ENCODE peak calls at places on chromosomes 1 and 21, in ten cellular contexts. One of them, this sample, is unnamed.

GRCh38 chr1:112761714-112762480 is 46.8 kb upstream of the PPM1J start:
- DNase-seq in heart right ventricle: no peak
- DNase-seq in tibial artery: no peak
- DNase-seq in endothelial cell of umbilical vein: no peak
- DNase-seq in A549: no peak
- DNase-seq in stomach: no peak
- DNase-seq in HFF-Myc: no peak
- DNase-seq in GM06990: no peak
- DNase-seq in fibroblast of mammary gland: no peak
- DNase-seq in foreskin fibroblast: no peak
- DNase-seq in this sample: no peak

GRCh38 chr1:193927550-193927949 is 741.1 kb upstream of the B3GALT2 start:
- DNase-seq in HFF-Myc: no peak
- DNase-seq in fibroblast of mammary gland: no peak
- DNase-seq in foreskin fibroblast: no peak
- DNase-seq in GM06990: no peak
- DNase-seq in stomach: no peak
- DNase-seq in endothelial cell of umbilical vein: no peak
- DNase-seq in tibial artery: no peak
- DNase-seq in heart right ventricle: no peak
- DNase-seq in A549: no peak
- DNase-seq in this sample: no peak

GRCh38 chr1:24426738-24427468 is 11.3 kb downstream of the NIPAL3 start:
- DNase-seq in heart right ventricle: no peak
- DNase-seq in tibial artery: no peak
- DNase-seq in stomach: no peak
- DNase-seq in fibroblast of mammary gland: no peak
- DNase-seq in HFF-Myc: no peak
- DNase-seq in A549: no peak
- DNase-seq in GM06990: no peak
- DNase-seq in foreskin fibroblast: no peak
- DNase-seq in endothelial cell of umbilical vein: no peak
- DNase-seq in this sample: no peak

GRCh38 chr1:35718492-35719336 is at the start of gene C1orf216:
- DNase-seq in heart right ventricle: peak
- DNase-seq in tibial artery: peak
- DNase-seq in GM06990: peak
- DNase-seq in endothelial cell of umbilical vein: peak
- DNase-seq in foreskin fibroblast: peak
- DNase-seq in stomach: peak
- DNase-seq in A549: peak
- DNase-seq in HFF-Myc: peak
- DNase-seq in fibroblast of mammary gland: peak
- DNase-seq in this sample: peak

GRCh38 chr1:74995848-74996247 is 138.3 kb upstream of the LHX8 start:
- DNase-seq in foreskin fibroblast: no peak
- DNase-seq in tibial artery: no peak
- DNase-seq in GM06990: no peak
- DNase-seq in endothelial cell of umbilical vein: no peak
- DNase-seq in fibroblast of mammary gland: no peak
- DNase-seq in HFF-Myc: no peak
- DNase-seq in stomach: no peak
- DNase-seq in A549: no peak
- DNase-seq in heart right ventricle: no peak
- DNase-seq in this sample: no peak

GRCh38 chr1:23103001-23103879 is 65.4 kb downstream of the LUZP1 start:
- DNase-seq in stomach: no peak
- DNase-seq in endothelial cell of umbilical vein: peak
- DNase-seq in A549: peak
- DNase-seq in GM06990: no peak
- DNase-seq in foreskin fibroblast: no peak
- DNase-seq in HFF-Myc: no peak
- DNase-seq in fibroblast of mammary gland: peak
- DNase-seq in heart right ventricle: no peak
- DNase-seq in tibial artery: no peak
- DNase-seq in this sample: peak

GRCh38 chr1:215637041-215637573 is 70.0 kb downstream of the KCTD3 start:
- DNase-seq in stomach: peak
- DNase-seq in fibroblast of mammary gland: peak
- DNase-seq in HFF-Myc: peak
- DNase-seq in GM06990: no peak
- DNase-seq in A549: no peak
- DNase-seq in foreskin fibroblast: no peak
- DNase-seq in endothelial cell of umbilical vein: no peak
- DNase-seq in tibial artery: peak
- DNase-seq in heart right ventricle: no peak
- DNase-seq in this sample: peak

GRCh38 chr21:38914531-38915385 is 109.0 kb downstream of the ETS2 start:
- DNase-seq in fibroblast of mammary gland: peak
- DNase-seq in heart right ventricle: no peak
- DNase-seq in GM06990: no peak
- DNase-seq in A549: no peak
- DNase-seq in HFF-Myc: no peak
- DNase-seq in stomach: no peak
- DNase-seq in foreskin fibroblast: no peak
- DNase-seq in tibial artery: no peak
- DNase-seq in endothelial cell of umbilical vein: no peak
- DNase-seq in this sample: no peak

GRCh38 chr1:244854175-244854574 is 10.2 kb downstream of the HNRNPU start:
- DNase-seq in stomach: no peak
- DNase-seq in foreskin fibroblast: no peak
- DNase-seq in tibial artery: no peak
- DNase-seq in GM06990: no peak
- DNase-seq in heart right ventricle: no peak
- DNase-seq in fibroblast of mammary gland: no peak
- DNase-seq in endothelial cell of umbilical vein: no peak
- DNase-seq in HFF-Myc: no peak
- DNase-seq in A549: no peak
- DNase-seq in this sample: no peak

GRCh38 chr1:244851546-244852231 is 12.7 kb downstream of the HNRNPU start:
- DNase-seq in GM06990: no peak
- DNase-seq in A549: no peak
- DNase-seq in endothelial cell of umbilical vein: no peak
- DNase-seq in HFF-Myc: no peak
- DNase-seq in stomach: no peak
- DNase-seq in foreskin fibroblast: no peak
- DNase-seq in tibial artery: no peak
- DNase-seq in fibroblast of mammary gland: no peak
- DNase-seq in heart right ventricle: no peak
- DNase-seq in this sample: no peak

GRCh38 chr1:244857761-244858160 is 6.6 kb downstream of the HNRNPU start:
- DNase-seq in fibroblast of mammary gland: no peak
- DNase-seq in tibial artery: no peak
- DNase-seq in GM06990: no peak
- DNase-seq in HFF-Myc: no peak
- DNase-seq in foreskin fibroblast: no peak
- DNase-seq in endothelial cell of umbilical vein: no peak
- DNase-seq in heart right ventricle: no peak
- DNase-seq in stomach: no peak
- DNase-seq in A549: no peak
- DNase-seq in this sample: no peak

GRCh38 chr1:244852694-244853093 is 11.6 kb downstream of the HNRNPU start:
- DNase-seq in stomach: no peak
- DNase-seq in fibroblast of mammary gland: no peak
- DNase-seq in A549: no peak
- DNase-seq in heart right ventricle: no peak
- DNase-seq in GM06990: no peak
- DNase-seq in HFF-Myc: no peak
- DNase-seq in tibial artery: no peak
- DNase-seq in endothelial cell of umbilical vein: no peak
- DNase-seq in foreskin fibroblast: no peak
- DNase-seq in this sample: no peak

DNA sequence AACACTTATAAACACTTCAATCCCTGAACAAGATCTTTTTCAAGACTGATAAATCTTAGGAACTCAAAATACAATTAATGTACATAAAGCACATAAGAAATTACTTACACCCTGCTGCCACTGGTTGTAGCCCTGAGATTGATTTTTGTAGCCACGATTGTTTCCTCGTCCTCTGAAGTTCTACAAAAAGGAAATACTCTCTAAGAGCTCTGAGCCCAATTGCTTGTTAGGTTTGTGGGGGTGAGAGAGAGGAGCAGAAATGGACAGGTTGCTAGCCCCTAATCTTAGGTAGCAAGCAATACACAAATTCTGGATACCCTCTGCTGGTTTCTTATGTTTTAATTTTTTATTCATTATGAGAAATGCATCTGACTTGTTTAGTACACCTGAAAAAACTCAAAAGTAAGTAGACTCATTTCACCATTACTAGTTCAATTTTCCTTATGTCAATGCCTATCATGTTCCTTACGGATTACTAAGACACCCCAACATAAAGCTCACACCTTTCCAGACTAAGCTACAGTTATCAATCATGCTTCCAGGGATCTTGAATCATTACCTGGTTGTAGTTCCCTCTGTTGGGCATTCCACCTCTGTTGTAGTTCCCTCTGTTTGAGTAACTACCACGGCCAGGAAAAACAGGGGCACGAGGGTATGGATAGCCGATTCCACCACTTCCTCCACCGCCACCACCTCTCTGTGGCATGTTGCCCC is 9.3 kb downstream of the HNRNPU start:
- DNase-seq in tibial artery: no peak
- DNase-seq in A549: no peak
- DNase-seq in GM06990: no peak
- DNase-seq in HFF-Myc: no peak
- DNase-seq in stomach: no peak
- DNase-seq in heart right ventricle: no peak
- DNase-seq in fibroblast of mammary gland: no peak
- DNase-seq in foreskin fibroblast: no peak
- DNase-seq in endothelial cell of umbilical vein: no peak
- DNase-seq in this sample: no peak
- H3K4me3 ChIP-seq in tibial artery: no peak
- H3K4me3 ChIP-seq in A549: no peak
- H3K4me3 ChIP-seq in GM06990: no peak
- H3K4me3 ChIP-seq in HFF-Myc: no peak
- H3K4me3 ChIP-seq in stomach: no peak
- H3K4me3 ChIP-seq in heart right ventricle: no peak
- H3K4me3 ChIP-seq in fibroblast of mammary gland: no peak
- H3K4me3 ChIP-seq in foreskin fibroblast: no peak
- H3K4me3 ChIP-seq in endothelial cell of umbilical vein: no peak
- H3K4me3 ChIP-seq in this sample: no peak

DNA sequence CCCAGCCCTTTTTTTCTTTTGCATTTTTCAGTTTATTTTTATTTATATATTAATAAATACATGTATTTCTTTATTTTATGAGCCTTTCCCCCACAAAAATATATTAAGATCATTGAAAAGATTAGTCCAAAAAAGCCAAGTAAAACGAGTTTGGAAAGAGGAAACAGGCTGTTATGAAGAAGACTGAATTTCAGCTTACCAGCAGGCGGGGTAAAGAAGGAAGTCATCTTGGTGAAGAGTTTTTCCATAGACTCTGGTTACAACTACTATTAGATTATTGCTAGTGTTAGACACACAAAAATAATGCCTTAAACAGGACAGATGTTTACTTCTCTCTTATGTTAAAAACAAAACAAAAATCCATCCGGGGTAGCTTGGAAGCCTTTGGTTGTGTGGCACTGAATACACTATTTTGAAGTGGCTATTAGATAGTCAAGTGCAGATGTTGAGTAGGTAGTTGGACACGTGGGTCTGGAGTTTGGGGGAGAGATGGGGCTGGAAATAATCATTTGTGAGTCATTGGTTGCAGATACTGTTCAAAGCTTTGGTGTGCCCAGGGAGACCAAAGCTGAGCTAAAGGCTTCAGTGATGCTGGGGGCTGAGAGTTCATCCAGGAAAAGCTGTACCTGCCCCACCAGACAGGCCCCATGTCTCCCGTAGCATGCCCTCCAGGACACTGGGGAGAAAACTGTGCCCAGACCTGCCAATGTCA is 8.7 kb upstream of the LRRC71 start:
- DNase-seq in heart right ventricle: no peak
- DNase-seq in endothelial cell of umbilical vein: no peak
- DNase-seq in stomach: no peak
- DNase-seq in GM06990: no peak
- DNase-seq in fibroblast of mammary gland: peak
- DNase-seq in A549: no peak
- DNase-seq in HFF-Myc: no peak
- DNase-seq in foreskin fibroblast: peak
- DNase-seq in tibial artery: no peak
- DNase-seq in this sample: no peak
- TF ChIP-seq CTCF in heart right ventricle: no peak
- TF ChIP-seq CTCF in endothelial cell of umbilical vein: no peak
- TF ChIP-seq CTCF in stomach: no peak
- TF ChIP-seq CTCF in GM06990: no peak
- TF ChIP-seq CTCF in fibroblast of mammary gland: no peak
- TF ChIP-seq CTCF in A549: no peak
- TF ChIP-seq CTCF in HFF-Myc: no peak
- TF ChIP-seq CTCF in foreskin fibroblast: no peak
- TF ChIP-seq CTCF in tibial artery: no peak
- TF ChIP-seq CTCF in this sample: no peak

GRCh38 chr1:6287029-6287428 is 26.1 kb upstream of the GPR153 start:
- DNase-seq in stomach: no peak
- DNase-seq in A549: no peak
- DNase-seq in foreskin fibroblast: no peak
- DNase-seq in endothelial cell of umbilical vein: no peak
- DNase-seq in heart right ventricle: no peak
- DNase-seq in fibroblast of mammary gland: no peak
- DNase-seq in tibial artery: no peak
- DNase-seq in HFF-Myc: no peak
- DNase-seq in GM06990: no peak
- DNase-seq in this sample: no peak

GRCh38 chr1:6286266-6286665 is 25.4 kb upstream of the GPR153 start:
- DNase-seq in heart right ventricle: no peak
- DNase-seq in tibial artery: no peak
- DNase-seq in A549: no peak
- DNase-seq in fibroblast of mammary gland: no peak
- DNase-seq in GM06990: no peak
- DNase-seq in endothelial cell of umbilical vein: no peak
- DNase-seq in foreskin fibroblast: no peak
- DNase-seq in HFF-Myc: no peak
- DNase-seq in stomach: no peak
- DNase-seq in this sample: no peak

GRCh38 chr1:6288674-6289073 is 27.8 kb upstream of the GPR153 start:
- DNase-seq in foreskin fibroblast: no peak
- DNase-seq in HFF-Myc: no peak
- DNase-seq in endothelial cell of umbilical vein: no peak
- DNase-seq in stomach: no peak
- DNase-seq in heart right ventricle: no peak
- DNase-seq in tibial artery: no peak
- DNase-seq in fibroblast of mammary gland: no peak
- DNase-seq in A549: no peak
- DNase-seq in GM06990: no peak
- DNase-seq in this sample: no peak

GRCh38 chr1:6287431-6287886 is 26.6 kb upstream of the GPR153 start:
- DNase-seq in A549: no peak
- DNase-seq in stomach: no peak
- DNase-seq in foreskin fibroblast: no peak
- DNase-seq in tibial artery: peak
- DNase-seq in HFF-Myc: no peak
- DNase-seq in GM06990: no peak
- DNase-seq in fibroblast of mammary gland: no peak
- DNase-seq in heart right ventricle: no peak
- DNase-seq in endothelial cell of umbilical vein: no peak
- DNase-seq in this sample: no peak

GRCh38 chr1:6288026-6288425 is 27.1 kb upstream of the GPR153 start:
- DNase-seq in GM06990: no peak
- DNase-seq in fibroblast of mammary gland: no peak
- DNase-seq in foreskin fibroblast: no peak
- DNase-seq in endothelial cell of umbilical vein: no peak
- DNase-seq in tibial artery: no peak
- DNase-seq in A549: no peak
- DNase-seq in heart right ventricle: no peak
- DNase-seq in stomach: no peak
- DNase-seq in HFF-Myc: no peak
- DNase-seq in this sample: no peak
- H3K4me3 ChIP-seq in GM06990: no peak
- H3K4me3 ChIP-seq in fibroblast of mammary gland: no peak
- H3K4me3 ChIP-seq in foreskin fibroblast: no peak
- H3K4me3 ChIP-seq in endothelial cell of umbilical vein: no peak
- H3K4me3 ChIP-seq in tibial artery: no peak
- H3K4me3 ChIP-seq in A549: no peak
- H3K4me3 ChIP-seq in heart right ventricle: no peak
- H3K4me3 ChIP-seq in stomach: no peak
- H3K4me3 ChIP-seq in HFF-Myc: no peak
- H3K4me3 ChIP-seq in this sample: no peak

GRCh38 chr1:165869343-165869742 is 41.9 kb downstream of the UCK2 start:
- DNase-seq in endothelial cell of umbilical vein: no peak
- DNase-seq in HFF-Myc: no peak
- DNase-seq in stomach: no peak
- DNase-seq in fibroblast of mammary gland: no peak
- DNase-seq in tibial artery: no peak
- DNase-seq in foreskin fibroblast: no peak
- DNase-seq in heart right ventricle: no peak
- DNase-seq in A549: no peak
- DNase-seq in GM06990: no peak
- DNase-seq in this sample: peak
- TF ChIP-seq CTCF in endothelial cell of umbilical vein: no peak
- TF ChIP-seq CTCF in HFF-Myc: peak
- TF ChIP-seq CTCF in stomach: no peak
- TF ChIP-seq CTCF in fibroblast of mammary gland: peak
- TF ChIP-seq CTCF in tibial artery: no peak
- TF ChIP-seq CTCF in foreskin fibroblast: no peak
- TF ChIP-seq CTCF in heart right ventricle: no peak
- TF ChIP-seq CTCF in A549: no peak
- TF ChIP-seq CTCF in GM06990: no peak
- TF ChIP-seq CTCF in this sample: peak

This sample was measured in fibroblast of villous mesenchyme.